ENCODE peak calls at places on chromosomes 16 and 17, in nine cellular contexts. Y, O, M, E, G, D, T, N and U are unnamed samples.

GRCh38 chr17:82408938-82409318 is 9.2 kb upstream of the HEXD start:
- DNase-seq in Y (no peak), O (no peak), M (no peak), E (no peak), G (no peak), D (no peak), T (no peak), N (no peak), U (no peak)

GRCh38 chr17:46061435-46061834 is 62.4 kb downstream of the STH start:
- DNase-seq in Y (no peak), O (no peak), M (no peak), E (peak), G (no peak), D (no peak), T (no peak), N (no peak), U (no peak)

GRCh38 chr17:330993-331701 is 21.5 kb downstream of the RPH3AL start:
- DNase-seq in Y (no peak), O (peak), M (no peak), E (no peak), G (peak), D (no peak), T (no peak), N (peak), U (peak)

GRCh38 chr16:60217787-60218186 is 1483.7 kb upstream of the GOT2 start:
- DNase-seq in Y (no peak), O (no peak), M (no peak), E (no peak), G (no peak), D (no peak), T (no peak), N (no peak), U (no peak)

GRCh38 chr17:6172642-6173330 is 102.6 kb downstream of the WSCD1 start:
- DNase-seq in Y (no peak), O (no peak), M (no peak), E (no peak), G (no peak), D (no peak), T (no peak), N (no peak), U (no peak)

GRCh38 chr17:1643293-1643998 is 2.1 kb downstream of the SCARF1 start:
- DNase-seq in Y (no peak), O (peak), M (no peak), E (peak), G (peak), D (peak), T (no peak), N (no peak), U (no peak)

GRCh38 chr17:31467502-31468256 is 76.2 kb downstream of the RAB11FIP4 start:
- DNase-seq in Y (no peak), O (no peak), M (no peak), E (no peak), G (peak), D (no peak), T (no peak), N (peak), U (no peak)

GRCh38 chr16:72313903-72314302 is 141.9 kb upstream of the PMFBP1 start:
- DNase-seq in Y (no peak), O (no peak), M (no peak), E (no peak), G (no peak), D (no peak), T (no peak), N (no peak), U (no peak)

GRCh38 chr16:73202176-73202729 is 154.3 kb upstream of the ZFHX3 start:
- DNase-seq in Y (peak), O (peak), M (no peak), E (no peak), G (peak), D (no peak), T (no peak), N (no peak), U (no peak)

GRCh38 chr17:30586818-30587595 is 109.8 kb downstream of the GOSR1 start:
- DNase-seq in Y (peak), O (no peak), M (no peak), E (no peak), G (no peak), D (no peak), T (no peak), N (no peak), U (no peak)

GRCh38 chr17:75927286-75927922 is 13.4 kb downstream of the FBF1 start:
- DNase-seq in Y (no peak), O (peak), M (peak), E (peak), G (no peak), D (peak), T (no peak), N (no peak), U (no peak)

GRCh38 chr17:60535382-60536279 is 9.6 kb upstream of the APPBP2 start:
- DNase-seq in Y (peak), O (no peak), M (no peak), E (no peak), G (no peak), D (no peak), T (no peak), N (no peak), U (no peak)

GRCh38 chr16:28990375-28991040 is 5.7 kb downstream of the LAT start:
- DNase-seq in Y (no peak), O (no peak), M (no peak), E (no peak), G (no peak), D (no peak), T (no peak), N (no peak), U (no peak)

GRCh38 chr16:67461600-67462278 is 19.2 kb downstream of the ATP6V0D1 start:
- DNase-seq in Y (no peak), O (peak), M (peak), E (no peak), G (no peak), D (peak), T (no peak), N (no peak), U (no peak)

GRCh38 chr17:73092518-73093135 is at the start of gene SLC39A11:
- DNase-seq in Y (peak), O (peak), M (peak), E (peak), G (peak), D (peak), T (peak), N (peak), U (peak)

GRCh38 chr17:76789235-76789788 is 51.4 kb downstream of the MFSD11 start:
- DNase-seq in Y (no peak), O (no peak), M (no peak), E (no peak), G (no peak), D (peak), T (no peak), N (no peak), U (no peak)

GRCh38 chr16:84036982-84037425 is 5.6 kb downstream of the SLC38A8 start:
- DNase-seq in Y (no peak), O (no peak), M (no peak), E (no peak), G (no peak), D (no peak), T (no peak), N (no peak), U (no peak)

GRCh38 chr16:56355221-56355620 is 70.1 kb downstream of the AMFR start:
- DNase-seq in Y (no peak), O (no peak), M (no peak), E (no peak), G (peak), D (no peak), T (no peak), N (no peak), U (peak)

GRCh38 chr17:77942111-77942988 is 16.2 kb upstream of the TNRC6C start:
- DNase-seq in Y (no peak), O (no peak), M (no peak), E (no peak), G (no peak), D (no peak), T (peak), N (peak), U (peak)

GRCh38 chr17:57086069-57086930 is 1.3 kb downstream of the AKAP1 start:
- DNase-seq in Y (peak), O (peak), M (peak), E (no peak), G (peak), D (peak), T (no peak), N (no peak), U (peak)

GRCh38 chr17:68511254-68511670 is 968 bp upstream of the PRKAR1A start:
- DNase-seq in Y (no peak), O (no peak), M (peak), E (no peak), G (no peak), D (no peak), T (peak), N (no peak), U (peak)

GRCh38 chr16:50478021-50478772 is 70.0 kb upstream of the NKD1 start:
- DNase-seq in Y (no peak), O (no peak), M (no peak), E (no peak), G (no peak), D (no peak), T (no peak), N (no peak), U (peak)

GRCh38 chr17:39671651-39672521 is 3.6 kb downstream of the PNMT start:
- DNase-seq in Y (peak), O (peak), M (no peak), E (peak), G (no peak), D (no peak), T (no peak), N (no peak), U (peak)

GRCh38 chr17:6444573-6445335 is 499 bp downstream of the PIMREG start:
- DNase-seq in Y (no peak), O (no peak), M (no peak), E (no peak), G (no peak), D (no peak), T (no peak), N (no peak), U (no peak)

GRCh38 chr17:2814499-2815341 is 18.5 kb downstream of the RAP1GAP2 start:
- DNase-seq in Y (no peak), O (peak), M (peak), E (no peak), G (no peak), D (peak), T (no peak), N (no peak), U (no peak)

GRCh38 chr17:21548236-21548635 is 144.1 kb upstream of the KCNJ18 start:
- DNase-seq in Y (no peak), O (no peak), M (no peak), E (no peak), G (no peak), D (no peak), T (no peak), N (no peak), U (no peak)

GRCh38 chr17:62565817-62566216 is 61.7 kb upstream of the MRC2 start:
- DNase-seq in Y (peak), O (no peak), M (no peak), E (no peak), G (no peak), D (no peak), T (no peak), N (no peak), U (no peak)

GRCh38 chr17:7549401-7550055 is 670 bp downstream of the TNFSF12 start:
- DNase-seq in Y (no peak), O (peak), M (no peak), E (no peak), G (no peak), D (peak), T (peak), N (no peak), U (peak)

GRCh38 chr17:58006924-58007780 is at the start of gene SRSF1:
- DNase-seq in Y (peak), O (peak), M (peak), E (peak), G (peak), D (peak), T (peak), N (peak), U (peak)

GRCh38 chr17:62713096-62713870 is 85.8 kb downstream of the MRC2 start:
- DNase-seq in Y (no peak), O (no peak), M (no peak), E (no peak), G (no peak), D (no peak), T (no peak), N (no peak), U (peak)

GRCh38 chr16:9332574-9333148 is 241.2 kb downstream of the HAPSTR1 start:
- DNase-seq in Y (no peak), O (no peak), M (no peak), E (no peak), G (no peak), D (no peak), T (no peak), N (no peak), U (no peak)

GRCh38 chr17:71118039-71118438 is 948.7 kb downstream of the KCNJ2 start:
- DNase-seq in Y (peak), O (no peak), M (no peak), E (peak), G (no peak), D (no peak), T (no peak), N (no peak), U (no peak)

DNA sequence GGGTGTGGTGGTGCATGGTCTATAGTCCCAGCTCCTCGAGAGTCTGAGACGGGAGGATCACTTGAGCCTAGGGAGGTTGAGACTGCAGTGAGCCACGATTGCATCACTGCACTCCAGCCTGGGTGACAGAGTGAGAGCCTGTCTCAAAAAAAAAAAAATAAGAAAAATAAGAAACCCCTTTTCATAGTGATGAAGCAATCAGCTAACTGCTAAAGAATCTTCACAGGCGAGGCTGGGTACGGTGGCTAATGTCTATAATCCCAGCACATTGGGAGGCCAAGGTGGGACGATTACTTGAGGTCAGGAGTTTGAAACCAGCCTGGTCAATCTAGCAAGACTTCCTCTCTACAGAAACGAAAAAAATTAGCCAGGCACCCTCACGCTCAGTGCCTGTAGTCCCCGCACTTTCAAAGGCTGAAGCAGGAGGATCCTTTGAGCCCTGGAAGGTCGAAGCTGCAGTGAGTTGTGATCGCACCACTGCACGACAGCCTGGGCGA is 766 bp downstream of the SLFN12L start:
- DNase-seq in Y (no peak), O (no peak), M (no peak), E (no peak), G (no peak), D (no peak), T (no peak), N (no peak), U (no peak)
- TF ChIP-seq POLR2A in Y (no peak), O (no peak), M (no peak), E (no peak), G (no peak), D (no peak), T (no peak), N (no peak), U (no peak)

GRCh38 chr17:19648475-19649406 is at the start of gene ALDH3A2:
- DNase-seq in Y (peak), O (peak), M (peak), E (peak), G (peak), D (peak), T (peak), N (peak), U (peak)
- TF ChIP-seq POLR2A in Y (peak), O (peak), M (no peak), E (peak), G (peak), D (peak), T (peak), N (peak), U (peak)

DNA sequence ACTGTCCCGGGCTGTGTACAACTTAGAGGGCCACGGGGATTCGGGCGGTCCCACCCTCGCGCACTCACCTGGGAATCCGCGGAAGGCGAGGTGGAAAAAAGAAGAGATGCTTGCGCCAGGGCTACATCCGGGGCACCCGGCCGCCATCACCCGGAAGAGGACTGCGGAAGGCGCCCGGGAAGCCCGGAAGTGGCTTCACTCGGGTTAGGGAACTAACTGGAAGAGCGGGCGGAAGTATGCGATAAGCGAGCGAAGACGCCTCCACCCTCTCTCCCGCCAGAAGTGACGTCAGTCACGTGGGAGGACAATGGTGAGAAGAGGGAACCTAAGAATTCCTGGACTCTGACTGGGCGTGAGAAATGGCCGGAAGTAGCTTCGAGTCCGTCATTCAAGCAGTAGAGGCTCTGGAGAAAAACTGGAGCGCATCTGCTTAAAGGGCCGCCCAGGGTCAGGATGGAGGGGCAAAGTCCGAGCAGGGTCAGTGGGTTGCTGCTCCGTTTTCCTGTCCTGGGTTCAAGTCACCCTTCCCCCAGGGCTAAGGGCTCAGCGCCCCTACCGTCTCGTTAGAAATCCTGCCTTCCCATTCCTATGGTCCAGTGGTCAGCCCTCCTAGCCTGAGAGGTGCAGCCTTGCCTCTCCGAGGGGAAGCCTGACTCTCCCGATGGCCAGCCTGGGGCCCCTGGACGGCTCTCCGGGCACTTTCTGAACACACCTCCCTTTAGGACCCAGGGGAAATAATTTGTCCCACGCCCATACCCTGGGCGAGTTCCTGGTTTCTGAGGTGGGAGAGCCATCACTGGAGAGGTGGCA is at the start of gene CD2BP2:
- DNase-seq in Y (peak), O (peak), M (peak), E (peak), G (peak), D (peak), T (peak), N (peak), U (peak)
- TF ChIP-seq POLR2A in Y (peak), O (peak), M (no peak), E (peak), G (peak), D (peak), T (peak), N (no peak), U (peak)

GRCh38 chr17:80030730-80031410 is 4.8 kb downstream of the TBC1D16 start:
- DNase-seq in Y (no peak), O (peak), M (peak), E (no peak), G (peak), D (peak), T (no peak), N (no peak), U (no peak)
- TF ChIP-seq POLR2A in Y (no peak), O (no peak), M (no peak), E (no peak), G (peak), D (no peak), T (no peak), N (no peak), U (no peak)

DNA sequence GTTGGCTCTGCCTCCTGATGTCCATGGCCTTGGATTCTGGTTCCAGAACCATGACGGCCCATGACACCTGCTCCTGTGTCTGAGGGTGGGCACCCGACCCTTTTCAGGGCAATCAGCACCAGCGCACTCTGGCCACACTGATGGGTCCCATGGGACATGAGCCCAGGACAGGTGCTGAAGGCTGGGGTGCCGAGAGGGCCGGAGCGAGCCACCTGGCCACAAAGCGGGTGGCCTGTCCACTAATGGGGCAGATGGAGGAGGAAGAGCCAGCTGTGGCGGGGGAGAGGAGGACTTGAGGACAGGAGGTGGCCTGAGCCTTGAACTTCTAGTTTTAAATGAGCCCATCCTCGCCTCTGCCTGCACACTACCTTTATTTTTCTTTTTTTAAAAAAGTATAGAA is 31.2 kb upstream of the MTSS2 start:
- DNase-seq in Y (no peak), O (no peak), M (no peak), E (no peak), G (no peak), D (no peak), T (no peak), N (no peak), U (no peak)
- TF ChIP-seq POLR2A in Y (no peak), O (no peak), M (no peak), E (no peak), G (no peak), D (no peak), T (no peak), N (no peak), U (no peak)

GRCh38 chr16:85983064-85983463 is 84.1 kb downstream of the IRF8 start:
- DNase-seq in Y (no peak), O (no peak), M (no peak), E (no peak), G (peak), D (no peak), T (no peak), N (no peak), U (peak)

GRCh38 chr16:85982563-85982939 is 83.6 kb downstream of the IRF8 start:
- DNase-seq in Y (no peak), O (peak), M (no peak), E (no peak), G (peak), D (peak), T (peak), N (peak), U (peak)

GRCh38 chr16:85984947-85985451 is 86.0 kb downstream of the IRF8 start:
- DNase-seq in Y (no peak), O (peak), M (no peak), E (no peak), G (peak), D (no peak), T (no peak), N (no peak), U (peak)

GRCh38 chr16:85984211-85984880 is 85.4 kb downstream of the IRF8 start:
- DNase-seq in Y (no peak), O (peak), M (no peak), E (no peak), G (peak), D (no peak), T (no peak), N (no peak), U (peak)

DNA sequence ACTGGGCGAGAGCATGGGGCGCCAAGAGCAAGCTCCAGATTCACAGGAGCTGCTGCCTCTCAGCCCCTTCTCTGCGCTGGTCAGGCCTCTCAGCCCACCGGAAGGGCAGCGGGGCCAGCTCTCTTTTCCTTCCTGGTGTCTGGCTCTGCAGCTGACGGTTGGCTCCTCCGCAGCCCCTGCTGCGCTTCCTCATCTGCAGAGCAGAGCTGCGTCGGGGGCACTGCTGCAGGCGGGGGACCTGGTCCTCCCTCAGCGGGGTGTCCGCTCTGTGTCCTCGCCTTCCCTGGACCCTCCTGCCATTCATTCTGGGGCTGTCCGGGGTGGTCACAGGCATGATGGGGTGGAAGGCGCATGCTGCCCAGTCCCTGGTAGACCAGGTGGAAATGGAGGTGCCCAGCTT is 84.6 kb downstream of the IRF8 start:
- DNase-seq in Y (no peak), O (no peak), M (no peak), E (no peak), G (peak), D (no peak), T (no peak), N (no peak), U (peak)
- TF ChIP-seq POLR2A in Y (no peak), O (no peak), M (no peak), E (no peak), G (no peak), D (no peak), T (no peak), N (no peak), U (no peak)